ENCODE peak calls at places on chromosomes 7 and 10, in four cellular contexts. R is A549; E is effector memory CD8-positive, alpha-beta T cell; S is head of caudate nucleus. Z is an unnamed sample.
A peak's percentile ranks its signal among the peaks of the same experiment; 100 is the strongest.

GRCh38 chr7:91112902-91113321 is 151.3 kb upstream of the FZD1 start:
- DNase-seq in R (no peak), E (no peak), S (no peak), Z (no peak)

GRCh38 chr7:134625571-134625970 is 21.1 kb upstream of the BPGM start:
- DNase-seq in R (no peak), E (no peak), S (no peak), Z (no peak)

GRCh38 chr7:142299226-142299625 is 41.4 kb upstream of the PRSS58 start:
- DNase-seq in R (no peak), E (no peak), S (no peak), Z (no peak)

GRCh38 chr7:121504478-121504877 is 108.4 kb upstream of the FAM3C start:
- DNase-seq in R (peak; percentile 14), E (no peak), S (no peak), Z (no peak)

GRCh38 chr7:130087364-130087763 is 17.0 kb downstream of the KLHDC10 start:
- DNase-seq in R (no peak), E (no peak), S (no peak), Z (no peak)

GRCh38 chr10:21499910-21500577 is 25.4 kb downstream of the SKIDA1 start:
- DNase-seq in R (no peak), E (no peak), S (peak; percentile 51), Z (no peak)

GRCh38 chr10:112161757-112162518 is 21.6 kb downstream of the GPAM start:
- DNase-seq in R (no peak), E (no peak), S (no peak), Z (no peak)

GRCh38 chr7:80644054-80644453 is 5.6 kb downstream of the CD36 start:
- DNase-seq in R (no peak), E (no peak), S (no peak), Z (no peak)

GRCh38 chr10:123913688-123914268 is 22.2 kb upstream of the CPXM2 start:
- DNase-seq in R (no peak), E (no peak), S (no peak), Z (no peak)

GRCh38 chr10:64617071-64617470 is 1095.9 kb downstream of the REEP3 start:
- DNase-seq in R (no peak), E (no peak), S (no peak), Z (no peak)

GRCh38 chr10:68185085-68185484 is 46.8 kb downstream of the ATOH7 start:
- DNase-seq in R (no peak), E (no peak), S (no peak), Z (no peak)

GRCh38 chr10:72702868-72703581 is 11.1 kb downstream of the MCU start:
- DNase-seq in R (no peak), E (no peak), S (no peak), Z (no peak)

Z was measured in activated gamma-delta T cell treated with Interleukin-2 at 50 U/mL for 16 hours.